ENCODE peak calls at places on chromosomes 4 and X, in four cellular contexts. L, E, O and D are unnamed samples.

GRCh38 chr4:151573945-151574344 is 165.0 kb downstream of the FHIP1A start:
- DNase-seq in L (no peak), E (no peak), O (peak), D (no peak)

GRCh38 chr4:135277980-135278315 is 1076.4 kb upstream of the PABPC4L start:
- DNase-seq in L (no peak), E (no peak), O (no peak), D (no peak)

GRCh38 chrX:9952313-9952712 is 14.8 kb upstream of the CLDN34 start:
- DNase-seq in L (no peak), E (no peak), O (no peak), D (no peak)

GRCh38 chr4:100103671-100104070 is 86.6 kb downstream of the DDIT4L start:
- DNase-seq in L (no peak), E (no peak), O (no peak), D (no peak)

GRCh38 chr4:98484031-98484430 is 174.4 kb downstream of the TSPAN5 start:
- DNase-seq in L (no peak), E (no peak), O (no peak), D (no peak)

GRCh38 chr4:109872950-109873656 is 25.2 kb downstream of the LRIT3 start:
- DNase-seq in L (no peak), E (no peak), O (no peak), D (no peak)

GRCh38 chr4:82721819-82722423 is 76.7 kb downstream of the SCD5 start:
- DNase-seq in L (no peak), E (peak), O (no peak), D (no peak)

GRCh38 chr4:17639136-17639535 is 24.7 kb downstream of the MED28 start:
- DNase-seq in L (no peak), E (no peak), O (no peak), D (no peak)

GRCh38 chr4:19309365-19309764 is 942.3 kb upstream of the SLIT2 start:
- DNase-seq in L (no peak), E (no peak), O (no peak), D (no peak)

GRCh38 chr4:54440394-54441223 is 211.5 kb downstream of the PDGFRA start:
- DNase-seq in L (no peak), E (no peak), O (no peak), D (no peak)

GRCh38 chr4:153649572-153649991 is 34.5 kb upstream of the TLR2 start:
- DNase-seq in L (no peak), E (no peak), O (no peak), D (no peak)

GRCh38 chr4:163654621-163655020 is 160.1 kb downstream of the TMA16 start:
- DNase-seq in L (no peak), E (no peak), O (no peak), D (no peak)